ENCODE peak calls at places on chromosomes 3 and 15, in six cellular contexts. K is PC-3, O is GM23338, S is GM23248, F is HCT116, L is OCI-LY7. D is an unnamed sample. For H3K9me2, the result is how much of the 10 kb centered on the place peaks cover.

GRCh38 chr3:193992062-193992461 is 143.9 kb upstream of the HES1 start:
- DNase-seq in K (no peak), O (no peak), S (no peak), F (no peak), L (no peak), D (no peak)

GRCh38 chr15:67024322-67024997 is 40.9 kb upstream of the SMAD3 start:
- DNase-seq in K (peak), O (no peak), S (peak), F (peak), L (no peak), D (peak)

GRCh38 chr15:25899870-25900269 is 36.7 kb upstream of the ATP10A start:
- DNase-seq in K (no peak), O (no peak), S (peak), F (no peak), L (no peak), D (no peak)

GRCh38 chr15:98505611-98506031 is 142.7 kb upstream of the IGF1R start:
- DNase-seq in K (no peak), O (no peak), S (no peak), F (no peak), L (no peak), D (no peak)

GRCh38 chr3:3080309-3080708 is 29.9 kb downstream of the IL5RA start:
- DNase-seq in K (no peak), O (peak), S (no peak), F (no peak), L (no peak), D (no peak)

GRCh38 chr3:123618768-123619484 is 34.1 kb upstream of the HACD2 start:
- DNase-seq in K (peak), O (no peak), S (peak), F (no peak), L (peak), D (no peak)

GRCh38 chr3:73513260-73513659 is 111.5 kb downstream of the PDZRN3 start:
- DNase-seq in K (no peak), O (no peak), S (no peak), F (no peak), L (no peak), D (no peak)

GRCh38 chr15:87212041-87212440 is 1044.5 kb downstream of the NTRK3 start:
- DNase-seq in K (peak), O (no peak), S (no peak), F (no peak), L (no peak), D (peak)

GRCh38 chr3:49006591-49007067 is 562 bp upstream of the WDR6 start:
- DNase-seq in K (no peak), O (peak), S (peak), F (no peak), L (no peak), D (no peak)

GRCh38 chr3:6861989-6862879 is 1.3 kb downstream of the GRM7 start:
- DNase-seq in K (no peak), O (no peak), S (no peak), F (no peak), L (no peak), D (no peak)

GRCh38 chr15:34693053-34693744 is 61.6 kb downstream of the GJD2 start:
- DNase-seq in K (peak), O (no peak), S (peak), F (no peak), L (no peak), D (no peak)

GRCh38 chr15:29468899-29469298 is 199.3 kb upstream of the NSMCE3 start:
- DNase-seq in K (no peak), O (no peak), S (no peak), F (no peak), L (no peak), D (no peak)

GRCh38 chr3:45959201-45959600 is 15.9 kb downstream of the CXCR6 start:
- DNase-seq in K (no peak), O (no peak), S (no peak), F (no peak), L (no peak), D (no peak)

GRCh38 chr15:52056001-52056400 is 37.0 kb downstream of the MAPK6 start:
- DNase-seq in K (no peak), O (no peak), S (no peak), F (no peak), L (no peak), D (no peak)

GRCh38 chr3:94472511-94472910 is 409.6 kb downstream of the NSUN3 start:
- DNase-seq in K (no peak), O (no peak), S (no peak), F (no peak), L (no peak), D (no peak)

GRCh38 chr15:42373274-42373673 is 14.0 kb downstream of the CAPN3 start:
- DNase-seq in K (no peak), O (no peak), S (no peak), F (no peak), L (no peak), D (no peak)

GRCh38 chr3:169170456-169170855 is 493.1 kb downstream of the MECOM start:
- DNase-seq in K (no peak), O (no peak), S (no peak), F (no peak), L (no peak), D (no peak)

GRCh38 chr15:68268405-68268804 is 9.1 kb upstream of the FEM1B start:
- DNase-seq in K (no peak), O (no peak), S (no peak), F (no peak), L (no peak), D (no peak)

GRCh38 chr15:35168464-35168863 is 83.4 kb upstream of the NANOGP8 start:
- DNase-seq in K (peak), O (no peak), S (peak), F (no peak), L (no peak), D (no peak)

GRCh38 chr3:127791221-127791913 is 30.9 kb downstream of the MGLL start:
- DNase-seq in K (peak), O (peak), S (peak), F (no peak), L (peak), D (peak)

GRCh38 chr15:32952062-32952461 is 234.3 kb downstream of the GREM1 start:
- DNase-seq in K (no peak), O (no peak), S (peak), F (no peak), L (no peak), D (no peak)

GRCh38 chr3:53223541-53223966 is 32.3 kb downstream of the TKT start:
- DNase-seq in K (no peak), O (peak), S (no peak), F (no peak), L (no peak), D (no peak)

GRCh38 chr15:100715571-100716455 is 113.4 kb downstream of the ASB7 start:
- DNase-seq in K (no peak), O (no peak), S (no peak), F (no peak), L (no peak), D (no peak)

GRCh38 chr3:152719264-152719663 is 115.7 kb upstream of the P2RY1 start:
- DNase-seq in K (peak), O (no peak), S (peak), F (no peak), L (no peak), D (no peak)

GRCh38 chr3:100316656-100317069 is 17.9 kb upstream of the NIT2 start:
- DNase-seq in K (peak), O (peak), S (peak), F (peak), L (peak), D (peak)

GRCh38 chr3:65963787-65964707 is 74.7 kb downstream of the MAGI1 start:
- DNase-seq in K (peak), O (peak), S (peak), F (peak), L (no peak), D (no peak)

GRCh38 chr3:143429628-143430514 is 310.3 kb downstream of the CHST2 start:
- DNase-seq in K (no peak), O (peak), S (no peak), F (no peak), L (no peak), D (peak)

GRCh38 chr3:49602877-49603411 is 48.7 kb downstream of the BSN start:
- DNase-seq in K (peak), O (no peak), S (no peak), F (peak), L (no peak), D (no peak)

GRCh38 chr3:37711721-37712120 is 150.0 kb upstream of the CTDSPL start:
- DNase-seq in K (no peak), O (no peak), S (no peak), F (no peak), L (no peak), D (no peak)

GRCh38 chr3:69791919-69792399 is 52.7 kb downstream of the MITF start:
- DNase-seq in K (peak), O (peak), S (peak), F (no peak), L (no peak), D (no peak)

GRCh38 chr3:52819936-52820335 is 10.5 kb downstream of the ITIH4 start:
- DNase-seq in K (no peak), O (peak), S (no peak), F (no peak), L (no peak), D (no peak)

GRCh38 chr3:115186351-115187148 is 39.5 kb upstream of the ZBTB20 start:
- DNase-seq in K (no peak), O (no peak), S (no peak), F (peak), L (no peak), D (peak)

GRCh38 chr15:45993072-45993471 is 358.2 kb downstream of the SQOR start:
- DNase-seq in K (no peak), O (no peak), S (no peak), F (no peak), L (no peak), D (no peak)

GRCh38 chr3:12194669-12195161 is 36.0 kb upstream of the TIMP4 start:
- DNase-seq in K (peak), O (peak), S (peak), F (peak), L (peak), D (no peak)

GRCh38 chr15:100189319-100189718 is 152.5 kb downstream of the ADAMTS17 start:
- DNase-seq in K (no peak), O (no peak), S (no peak), F (no peak), L (no peak), D (no peak)

GRCh38 chr3:7112523-7113056 is 251.7 kb downstream of the GRM7 start:
- DNase-seq in K (no peak), O (no peak), S (no peak), F (no peak), L (no peak), D (peak)

GRCh38 chr15:62124953-62125263 is 40.2 kb downstream of the C2CD4B start:
- DNase-seq in K (no peak), O (no peak), S (no peak), F (no peak), L (peak), D (peak)

GRCh38 chr3:128554100-128554464 is 61.1 kb upstream of the GATA2 start:
- DNase-seq in K (peak), O (no peak), S (peak), F (no peak), L (no peak), D (no peak)

GRCh38 chr3:130729154-130729553 is 17.5 kb downstream of the PIK3R4 start:
- DNase-seq in K (no peak), O (no peak), S (no peak), F (no peak), L (no peak), D (no peak)

DNA sequence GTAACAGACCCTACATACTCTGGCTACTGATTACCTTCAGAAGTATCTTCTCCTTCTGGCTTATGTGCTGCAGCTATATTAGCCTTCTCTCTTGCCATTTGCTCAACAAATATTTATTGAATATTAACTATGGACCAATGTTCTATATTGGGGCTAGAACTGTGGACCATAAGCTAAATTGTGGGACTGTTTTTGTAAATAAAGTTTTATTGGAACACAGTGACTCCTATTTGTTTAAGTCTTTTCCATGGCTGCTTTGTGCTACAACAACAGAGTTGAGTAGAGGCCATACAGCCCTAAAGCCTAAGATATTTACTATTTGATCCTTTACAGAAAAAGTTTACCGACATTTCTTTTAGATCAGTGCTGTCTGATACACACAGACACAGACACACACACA is 20.3 kb upstream of the XIRP1 start:
- DNase-seq in K (no peak), O (no peak), S (no peak), F (no peak), L (no peak), D (no peak)
- TF ChIP-seq EZH2phosphoT487 in K (no peak), O (no peak), S (no peak), F (no peak), L (no peak), D (no peak)

DNA sequence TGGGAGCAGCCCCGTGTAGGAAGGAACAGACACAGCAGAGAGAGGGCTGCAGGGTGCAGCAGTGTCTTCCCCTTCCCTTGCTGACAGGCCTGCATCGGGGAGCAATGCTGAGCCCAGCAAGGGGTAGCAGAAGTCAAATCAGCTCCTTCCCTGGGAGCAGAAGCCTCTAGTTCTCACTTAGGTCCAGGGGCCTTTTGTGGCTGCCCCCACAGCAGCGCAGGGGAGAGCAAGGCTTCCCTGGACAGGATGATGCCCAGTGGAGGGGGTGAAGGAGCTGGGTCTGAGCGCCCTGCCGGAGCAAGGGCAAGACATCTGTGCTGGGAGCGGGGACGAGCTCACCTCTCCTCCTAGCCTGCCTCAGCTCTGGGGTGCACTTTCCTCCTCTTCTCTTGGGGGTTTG is 827 bp downstream of the PLCB2 start:
- DNase-seq in K (no peak), O (no peak), S (no peak), F (no peak), L (no peak), D (no peak)
- H3K9me2 ChIP-seq in K (under half), O (under half), S (under half), F (under half), L (under half), D (under half)

DNA sequence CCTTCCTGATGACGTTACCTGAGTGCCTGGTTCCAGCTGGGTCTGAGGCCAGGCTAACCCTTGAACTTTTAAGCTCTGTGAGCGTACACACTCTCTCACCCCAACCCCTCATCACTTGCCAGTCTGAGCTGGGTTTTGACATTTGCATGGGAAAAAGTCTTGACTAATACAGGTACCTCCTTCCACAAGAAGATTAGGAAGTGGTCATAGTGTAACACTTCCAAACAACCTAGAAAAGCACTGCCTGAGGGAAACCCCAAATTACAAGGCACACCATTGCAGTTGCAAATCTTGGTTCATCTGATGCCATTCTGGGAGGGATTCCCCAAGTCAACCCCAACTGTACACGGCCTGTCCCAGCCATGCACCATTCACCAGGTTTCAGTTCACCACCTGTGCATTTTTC is 499.8 kb downstream of the FOXP1 start:
- DNase-seq in K (no peak), O (no peak), S (no peak), F (no peak), L (no peak), D (peak)
- TF ChIP-seq EZH2phosphoT487 in K (no peak), O (no peak), S (no peak), F (no peak), L (no peak), D (no peak)

GRCh38 chr3:78338405-78338804 is 1298.5 kb downstream of the ROBO2 start:
- DNase-seq in K (no peak), O (no peak), S (no peak), F (no peak), L (no peak), D (peak)
- H3K9me2 ChIP-seq in K (under half), O (under half), S (under half), F (under half), L (under half), D (under half)

DNA sequence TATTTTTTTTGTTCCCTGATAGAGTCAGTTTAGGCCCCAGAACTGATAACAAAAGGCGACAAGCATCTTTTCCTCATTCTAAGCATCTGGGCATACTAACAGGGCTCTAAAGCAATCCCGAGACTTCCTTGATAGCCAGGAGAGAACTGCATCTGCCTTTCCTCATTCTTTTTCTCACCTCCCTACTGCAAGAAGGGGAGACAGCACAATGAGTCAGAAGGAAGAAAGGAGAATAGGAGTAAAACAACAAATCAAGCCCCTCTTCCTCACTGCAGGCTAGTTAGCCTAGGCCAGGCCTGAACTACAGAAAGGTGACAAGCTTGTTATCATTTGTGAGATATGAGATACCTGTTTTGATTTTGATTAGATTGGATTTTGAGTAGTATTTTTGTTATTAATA is 97.9 kb downstream of the NAALADL2 start:
- DNase-seq in K (no peak), O (no peak), S (peak), F (no peak), L (no peak), D (no peak)
- TF ChIP-seq EZH2phosphoT487 in K (no peak), O (no peak), S (no peak), F (no peak), L (no peak), D (no peak)

DNA sequence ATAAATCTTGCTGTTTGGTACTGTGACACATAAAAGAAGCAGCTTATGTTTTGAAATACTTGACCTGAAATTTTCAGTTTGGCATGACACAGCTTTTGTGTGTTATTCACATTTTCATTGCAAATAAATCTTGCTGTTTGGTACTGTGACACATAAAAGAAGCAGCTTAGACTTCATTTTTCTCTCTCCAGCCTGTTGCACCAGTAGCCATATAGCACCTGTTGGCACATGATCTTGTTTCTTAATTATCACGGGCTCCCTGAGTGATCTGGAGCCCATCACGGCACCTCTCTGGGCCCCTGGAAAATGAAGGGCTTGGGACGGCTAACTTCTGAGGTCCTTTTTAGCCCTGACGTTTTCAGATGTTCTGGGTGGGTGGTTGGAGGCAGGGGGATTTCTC is 77.4 kb upstream of the SLCO3A1 start:
- DNase-seq in K (no peak), O (no peak), S (peak), F (no peak), L (no peak), D (no peak)
- H3K9me2 ChIP-seq in K (under half), O (under half), S (under half), F (under half), L (under half), D (under half)

DNA sequence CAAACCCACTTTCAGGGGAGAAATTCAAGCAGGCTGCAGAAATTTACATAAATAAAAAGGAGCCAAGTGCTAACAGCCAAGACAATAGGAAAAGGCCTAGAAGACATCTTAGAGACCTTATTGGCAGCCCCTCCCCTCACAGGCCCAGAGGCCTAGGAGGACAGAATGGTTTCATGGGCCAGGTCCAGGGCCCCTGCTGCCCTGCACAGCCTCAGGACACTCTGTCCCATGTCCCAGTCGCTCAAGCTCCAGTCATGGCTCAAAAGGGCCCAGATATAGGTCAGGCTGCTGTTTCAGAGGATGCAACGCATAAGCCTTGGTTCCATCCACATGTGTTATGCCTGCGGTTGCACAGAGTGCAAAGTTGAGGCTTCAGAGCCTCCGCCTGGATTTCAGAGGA is 55.8 kb downstream of the SLC41A3 start:
- DNase-seq in K (no peak), O (no peak), S (no peak), F (no peak), L (no peak), D (no peak)
- TF ChIP-seq EZH2phosphoT487 in K (no peak), O (no peak), S (no peak), F (no peak), L (no peak), D (no peak)

GRCh38 chr3:43691120-43692002 is 623 bp downstream of the ABHD5 start:
- DNase-seq in K (peak), O (peak), S (peak), F (peak), L (peak), D (peak)

GRCh38 chr3:43693594-43693993 is 2.9 kb downstream of the ABHD5 start:
- DNase-seq in K (no peak), O (no peak), S (peak), F (no peak), L (no peak), D (no peak)

GRCh38 chr3:43690400-43691119 is at the start of gene ABHD5:
- DNase-seq in K (peak), O (peak), S (peak), F (peak), L (peak), D (peak)

GRCh38 chr3:43692085-43692484 is 1.3 kb downstream of the ABHD5 start:
- DNase-seq in K (no peak), O (no peak), S (no peak), F (no peak), L (no peak), D (peak)

DNA sequence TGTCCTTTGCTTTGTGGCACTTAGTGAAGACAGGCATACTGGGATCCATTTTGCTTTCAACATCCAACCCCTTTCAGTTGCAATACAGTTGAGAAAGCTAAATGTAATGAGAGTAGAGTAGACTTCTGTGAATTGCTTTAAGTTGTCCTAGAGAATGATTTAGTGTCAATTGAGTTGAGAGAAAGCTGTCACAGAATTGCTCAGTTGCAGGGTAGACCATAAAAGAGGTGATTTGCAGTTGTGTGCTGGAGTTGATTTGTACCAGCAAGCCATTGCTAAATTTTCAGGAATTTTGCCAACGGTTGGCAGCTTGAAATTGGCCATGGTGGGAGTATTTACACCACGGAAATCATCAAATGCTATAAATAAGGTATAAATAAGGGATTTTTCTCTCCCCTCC is 2.2 kb downstream of the ABHD5 start:
- DNase-seq in K (no peak), O (no peak), S (no peak), F (no peak), L (no peak), D (no peak)
- H3K9me2 ChIP-seq in K (under half), O (under half), S (under half), F (under half), L (under half), D (under half)